ENCODE peak calls at places on chromosomes 7 and 10, in six cellular contexts. G is naive thymus-derived CD4-positive, alpha-beta T cell; B is thoracic aorta; U is heart right ventricle; Z is tibial artery; P is HCT116. W is an unnamed sample. For H3K36me3 and H3K4me1, the result is how much of the 10 kb centered on the place peaks cover.

GRCh38 chr7:9863542-9863941 is 1110.1 kb upstream of the PHF14 start:
- DNase-seq in G (no peak), B (no peak), U (no peak), Z (no peak), P (no peak), W (no peak)

GRCh38 chr10:70555371-70555770 is 47.2 kb downstream of the PRF1 start:
- DNase-seq in G (no peak), B (no peak), U (no peak), Z (no peak), P (no peak), W (no peak)

GRCh38 chr7:43944286-43944685 is 18.1 kb downstream of the UBE2D4 start:
- DNase-seq in G (no peak), B (no peak), U (no peak), Z (no peak), P (no peak), W (no peak)

GRCh38 chr7:157044151-157044687 is 33.8 kb upstream of the MNX1 start:
- DNase-seq in G (no peak), B (no peak), U (no peak), Z (no peak), P (no peak), W (no peak)

GRCh38 chr7:123538897-123539296 is 4.5 kb upstream of the IQUB start:
- DNase-seq in G (no peak), B (no peak), U (no peak), Z (no peak), P (no peak), W (no peak)

GRCh38 chr10:3801558-3802192 is 16.7 kb upstream of the KLF6 start:
- DNase-seq in G (no peak), B (no peak), U (peak), Z (no peak), P (no peak), W (no peak)

GRCh38 chr7:66502230-66503035 is 126.2 kb upstream of the KCTD7 start:
- DNase-seq in G (no peak), B (no peak), U (no peak), Z (peak), P (no peak), W (no peak)

GRCh38 chr10:129915526-129916378 is 48.3 kb downstream of the EBF3 start:
- DNase-seq in G (no peak), B (no peak), U (no peak), Z (peak), P (no peak), W (no peak)

GRCh38 chr7:50145801-50146338 is 52.8 kb upstream of the ZPBP start:
- DNase-seq in G (no peak), B (no peak), U (no peak), Z (no peak), P (no peak), W (no peak)

GRCh38 chr10:97254694-97255093 is 37.7 kb downstream of the ARHGAP19 start:
- DNase-seq in G (no peak), B (no peak), U (no peak), Z (no peak), P (no peak), W (no peak)

GRCh38 chr10:97256356-97256755 is 36.1 kb downstream of the ARHGAP19 start:
- DNase-seq in G (no peak), B (no peak), U (no peak), Z (no peak), P (no peak), W (no peak)

GRCh38 chr10:97250952-97251351 is 41.5 kb downstream of the ARHGAP19 start:
- DNase-seq in G (no peak), B (no peak), U (no peak), Z (no peak), P (no peak), W (no peak)

GRCh38 chr10:97259119-97259518 is 33.3 kb downstream of the ARHGAP19 start:
- DNase-seq in G (no peak), B (no peak), U (no peak), Z (no peak), P (no peak), W (no peak)

DNA sequence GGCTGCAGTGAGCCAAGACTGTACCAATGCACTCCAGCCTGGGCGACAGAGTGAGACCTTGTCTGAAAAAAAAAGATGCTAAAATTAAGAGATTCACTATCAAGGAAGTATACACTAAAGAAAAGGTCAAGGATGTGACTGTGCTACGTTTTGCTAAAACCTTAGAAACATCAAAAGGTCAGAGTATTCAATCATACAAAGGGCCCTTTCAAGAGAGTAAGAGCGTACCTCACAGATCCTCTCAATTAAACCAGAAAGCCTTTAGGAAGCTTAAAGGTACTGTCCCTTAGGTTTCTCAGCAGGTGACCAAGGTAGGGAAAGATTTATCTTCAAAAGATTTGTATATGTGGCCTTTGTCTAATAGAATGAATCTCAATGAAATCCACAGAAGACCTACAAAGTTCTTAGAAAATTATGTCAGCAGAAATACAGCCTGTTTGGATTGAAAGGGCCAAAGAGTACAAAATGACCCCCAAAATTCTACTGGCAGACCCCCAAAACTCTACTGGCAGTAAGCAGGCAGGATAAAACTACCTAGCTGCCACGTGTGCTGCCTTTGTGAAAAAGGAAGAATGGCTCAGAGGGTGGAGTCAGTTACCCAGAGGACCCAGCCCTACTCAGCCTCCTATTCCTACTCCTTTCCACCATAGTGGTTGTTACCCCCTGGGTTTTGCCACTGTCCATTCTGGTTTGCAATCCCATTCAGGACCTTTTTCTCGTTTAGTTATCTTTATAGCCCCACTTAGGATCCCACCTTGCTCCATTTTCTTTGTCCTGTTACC is 36.7 kb downstream of the ARHGAP19 start:
- DNase-seq in G (no peak), B (no peak), U (no peak), Z (no peak), P (no peak), W (no peak)
- H3K36me3 ChIP-seq in G (under half), B (under half), U (under half), Z (under half), P (under half), W (under half)

GRCh38 chr10:97511711-97512445 is 13.2 kb downstream of the UBTD1 start:
- DNase-seq in G (no peak), B (no peak), U (peak), Z (peak), P (no peak), W (no peak)

GRCh38 chr10:97517778-97518561 is 19.2 kb downstream of the UBTD1 start:
- DNase-seq in G (no peak), B (no peak), U (no peak), Z (no peak), P (peak), W (no peak)

GRCh38 chr10:97515260-97515978 is 16.7 kb downstream of the UBTD1 start:
- DNase-seq in G (no peak), B (no peak), U (no peak), Z (no peak), P (no peak), W (no peak)

GRCh38 chr10:97517096-97517750 is 18.5 kb downstream of the UBTD1 start:
- DNase-seq in G (no peak), B (no peak), U (no peak), Z (no peak), P (no peak), W (no peak)

DNA sequence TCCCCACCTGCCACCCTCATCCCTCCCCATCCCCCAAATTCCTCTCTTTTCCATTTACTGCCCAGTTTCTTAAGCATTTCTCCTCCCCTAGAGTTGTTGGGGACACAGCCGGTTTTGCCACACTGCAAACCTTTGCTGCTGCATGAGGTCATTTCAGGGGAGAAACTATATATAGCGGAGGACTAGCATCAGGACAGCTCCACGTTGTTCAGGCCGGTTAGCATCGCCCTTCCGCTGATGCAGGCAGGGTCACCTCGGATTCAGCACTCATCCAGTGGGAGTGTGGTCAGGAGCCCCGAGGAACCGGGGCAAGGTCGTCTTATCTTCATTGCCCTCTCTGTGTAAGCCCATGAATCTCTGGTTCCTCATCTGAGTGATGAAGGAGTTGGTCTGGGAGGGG is 15.6 kb downstream of the UBTD1 start:
- DNase-seq in G (no peak), B (no peak), U (no peak), Z (no peak), P (no peak), W (no peak)
- H3K4me1 ChIP-seq in G (under half), B (under half), U (half or more), Z (under half), P (under half), W (under half)

GRCh38 chr10:95353123-95353522 is 62.3 kb upstream of the PDLIM1 start:
- DNase-seq in G (no peak), B (no peak), U (no peak), Z (no peak), P (no peak), W (no peak)

GRCh38 chr10:95350830-95351228 is 60.0 kb upstream of the PDLIM1 start:
- DNase-seq in G (no peak), B (no peak), U (no peak), Z (no peak), P (no peak), W (no peak)

GRCh38 chr10:95346715-95347401 is 56.1 kb upstream of the PDLIM1 start:
- DNase-seq in G (no peak), B (no peak), U (no peak), Z (no peak), P (peak), W (no peak)

GRCh38 chr10:95352684-95353083 is 61.9 kb upstream of the PDLIM1 start:
- DNase-seq in G (no peak), B (no peak), U (no peak), Z (no peak), P (no peak), W (no peak)

GRCh38 chr10:95350212-95350829 is 59.5 kb upstream of the PDLIM1 start:
- DNase-seq in G (no peak), B (no peak), U (no peak), Z (no peak), P (no peak), W (no peak)
- H3K36me3 ChIP-seq in G (under half), B (half or more), U (under half), Z (half or more), P (under half), W (under half)

DNA sequence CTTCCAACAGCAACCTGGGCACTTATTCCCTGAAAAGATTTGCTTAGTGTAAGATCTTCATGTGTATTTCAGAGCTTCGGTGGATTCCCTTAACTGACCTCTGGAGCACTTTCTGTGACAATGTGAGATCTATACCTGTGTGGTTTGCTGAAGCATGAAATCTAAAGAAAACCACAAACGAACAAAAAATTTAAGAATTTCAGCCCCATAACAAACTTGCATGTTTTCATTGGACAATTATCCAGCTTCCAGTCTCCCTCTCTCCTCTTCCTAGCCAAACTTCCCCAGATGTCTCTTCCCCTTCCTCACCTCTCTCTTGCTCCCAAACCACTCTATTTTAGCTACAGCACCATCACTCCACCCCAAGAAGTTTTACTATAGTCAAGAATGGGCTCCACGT is 279.9 kb upstream of the SORCS1 start:
- DNase-seq in G (no peak), B (no peak), U (no peak), Z (no peak), P (no peak), W (no peak)
- H3K4me1 ChIP-seq in G (under half), B (under half), U (under half), Z (under half), P (under half), W (under half)

DNA sequence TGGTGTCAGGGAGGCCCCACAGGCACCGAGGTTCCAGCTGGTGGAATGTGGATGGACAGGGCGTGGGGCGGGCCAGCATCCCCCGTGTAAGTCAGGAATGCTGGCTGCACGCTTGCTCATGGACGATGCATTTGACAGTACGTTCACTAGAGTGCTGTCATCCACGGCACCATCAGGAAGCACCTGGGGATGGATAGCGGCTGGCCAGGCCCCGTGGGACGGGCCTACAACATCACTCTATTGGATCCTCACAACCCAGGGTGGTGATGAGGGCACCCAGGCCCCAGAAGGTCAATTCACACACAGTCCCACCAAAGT is 63.6 kb downstream of the INSIG1 start:
- DNase-seq in G (no peak), B (no peak), U (no peak), Z (peak), P (no peak), W (no peak)
- H3K36me3 ChIP-seq in G (under half), B (under half), U (under half), Z (under half), P (under half), W (under half)

DNA sequence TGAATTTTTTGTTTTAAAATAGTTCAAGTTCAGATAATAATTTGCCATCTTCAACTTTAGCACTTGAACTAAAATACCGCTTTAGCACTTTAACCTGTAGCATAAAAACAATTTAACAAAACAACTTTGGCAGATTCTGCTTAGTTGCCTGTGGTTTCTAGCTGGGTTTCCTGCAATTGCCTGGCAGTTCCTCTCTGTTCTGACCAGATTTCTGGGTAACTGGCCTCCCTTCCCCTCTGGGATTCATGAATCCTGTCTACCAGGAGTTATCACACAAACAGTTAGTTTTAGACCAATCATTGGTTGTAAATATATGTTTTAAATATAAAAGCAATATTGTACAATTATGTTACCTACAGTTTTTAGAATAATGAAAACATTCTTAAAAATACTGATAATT is 89.8 kb upstream of the HDAC9 start:
- DNase-seq in G (no peak), B (no peak), U (no peak), Z (no peak), P (no peak), W (no peak)
- H3K4me1 ChIP-seq in G (under half), B (under half), U (under half), Z (under half), P (under half), W (under half)

W was measured in CD4-positive, alpha-beta memory T cell.